ENCODE peak calls at places on chromosome 11, in five cellular contexts. O is endothelial cell, L is mucosa of gallbladder, Z is NCI-H460, M is nephron progenitor cell. C is an unnamed sample.

GRCh38 chr11:119065369-119065768 is 2.2 kb upstream of the VPS11 start:
- DNase-seq in O (no peak), L (no peak), Z (peak; percentile 30), M (no peak), C (peak; percentile 20)

GRCh38 chr11:48024635-48025071 is 44.3 kb downstream of the PTPRJ start:
- DNase-seq in O (no peak), L (no peak), Z (no peak), M (no peak), C (no peak)

GRCh38 chr11:65539401-65540289 is 14.8 kb downstream of the SCYL1 start:
- DNase-seq in O (no peak), L (peak; percentile 77), Z (no peak), M (no peak), C (no peak)

GRCh38 chr11:75924966-75925784 is 110.2 kb downstream of the UVRAG start:
- DNase-seq in O (no peak), L (no peak), Z (no peak), M (no peak), C (no peak)

GRCh38 chr11:61193596-61193995 is 9.7 kb upstream of the PGA3 start:
- DNase-seq in O (no peak), L (no peak), Z (no peak), M (no peak), C (no peak)

GRCh38 chr11:76880314-76880713 is 19.6 kb downstream of the ACER3 start:
- DNase-seq in O (no peak), L (no peak), Z (no peak), M (no peak), C (no peak)

GRCh38 chr11:86570020-86570419 is 102.4 kb downstream of the ME3 start:
- DNase-seq in O (no peak), L (no peak), Z (no peak), M (no peak), C (no peak)

GRCh38 chr11:70067036-70067435 is 11.1 kb upstream of the ANO1 start:
- DNase-seq in O (no peak), L (no peak), Z (no peak), M (no peak), C (no peak)

C was measured in SK-N-MC.